ENCODE peak calls at places on chromosomes 7 and 10, in four cellular contexts. Z, X, U and J are unnamed samples.
A peak's percentile ranks its signal among the peaks of the same experiment; 100 is the strongest.

GRCh38 chr7:128932862-128933821 is 4.6 kb upstream of the IRF5 start:
- DNase-seq in Z (no peak), X (no peak), U (no peak), J (no peak)

GRCh38 chr10:29765330-29765729 is 130.6 kb upstream of the SVIL start:
- DNase-seq in Z (no peak), X (no peak), U (no peak), J (no peak)

GRCh38 chr7:148242271-148242801 is 348.2 kb upstream of the C7orf33 start:
- DNase-seq in Z (peak; percentile 56), X (no peak), U (peak; percentile 34), J (no peak)

GRCh38 chr10:74111799-74112198 is 38.8 kb downstream of the AP3M1 start:
- DNase-seq in Z (no peak), X (no peak), U (no peak), J (no peak)

GRCh38 chr7:158631574-158632195 is 44.1 kb upstream of the PTPRN2 start:
- DNase-seq in Z (no peak), X (no peak), U (no peak), J (no peak)

GRCh38 chr7:48421357-48421756 is 250.1 kb downstream of the ABCA13 start:
- DNase-seq in Z (peak; percentile 79), X (no peak), U (peak; percentile 50), J (no peak)

GRCh38 chr7:123410273-123410928 is 124.0 kb downstream of the IQUB start:
- DNase-seq in Z (peak; percentile 87), X (no peak), U (peak; percentile 2), J (no peak)

GRCh38 chr7:108086962-108087361 is 43.2 kb downstream of the LAMB4 start:
- DNase-seq in Z (no peak), X (no peak), U (no peak), J (no peak)

GRCh38 chr10:88032566-88032965 is 169.1 kb downstream of the PTEN start:
- DNase-seq in Z (peak; percentile 30), X (no peak), U (peak; percentile 80), J (no peak)

GRCh38 chr7:129159539-129159938 is 15.0 kb downstream of the TSPAN33 start:
- DNase-seq in Z (no peak), X (no peak), U (no peak), J (no peak)

GRCh38 chr10:73886085-73886529 is 11.8 kb upstream of the CAMK2G start:
- DNase-seq in Z (peak; percentile 88), X (peak; percentile 47), U (peak; percentile 84), J (peak; percentile 54)